ENCODE peak calls at places on chromosomes 5 and 9, in four cellular contexts. Z, J, A and I are unnamed samples.

GRCh38 chr5:59661939-59662615 is 231.4 kb downstream of the PDE4D start:
- DNase-seq in Z (no peak), J (no peak), A (no peak), I (no peak)

GRCh38 chr9:103152473-103152872 is 157.3 kb downstream of the CYLC2 start:
- DNase-seq in Z (no peak), J (no peak), A (no peak), I (no peak)

GRCh38 chr5:133049726-133050048 is 2.1 kb upstream of the HSPA4 start:
- DNase-seq in Z (no peak), J (no peak), A (no peak), I (no peak)

GRCh38 chr5:66796306-66797292 is 200.4 kb downstream of the MAST4 start:
- DNase-seq in Z (no peak), J (no peak), A (no peak), I (no peak)

GRCh38 chr9:19583890-19584289 is 175.1 kb downstream of the ACER2 start:
- DNase-seq in Z (no peak), J (no peak), A (peak; percentile 20), I (peak; percentile 5)

GRCh38 chr5:26205146-26205545 is 833.2 kb downstream of the CDH9 start:
- DNase-seq in Z (no peak), J (no peak), A (no peak), I (no peak)

GRCh38 chr5:90939208-90939607 is 380.6 kb downstream of the ADGRV1 start:
- DNase-seq in Z (no peak), J (no peak), A (no peak), I (no peak)

GRCh38 chr9:83423815-83424707 is 114.1 kb downstream of the FRMD3 start:
- DNase-seq in Z (no peak), J (no peak), A (no peak), I (no peak)

GRCh38 chr9:136318111-136318768 is 9.1 kb upstream of the GPSM1 start:
- DNase-seq in Z (no peak), J (no peak), A (no peak), I (no peak)

GRCh38 chr9:136096505-136097001 is 1.5 kb upstream of the NACC2 start:
- DNase-seq in Z (no peak), J (no peak), A (no peak), I (no peak)

GRCh38 chr5:127153031-127153430 is 79.7 kb upstream of the C5orf63 start:
- DNase-seq in Z (no peak), J (no peak), A (no peak), I (no peak)

GRCh38 chr5:135508496-135509005 is 27.2 kb downstream of the NEUROG1 start:
- DNase-seq in Z (no peak), J (no peak), A (no peak), I (no peak)

GRCh38 chr9:11312976-11313375 is 700.2 kb upstream of the PTPRD start:
- DNase-seq in Z (no peak), J (no peak), A (no peak), I (no peak)

GRCh38 chr9:130860458-130861316 is 25.6 kb downstream of the ABL1 start:
- DNase-seq in Z (no peak), J (peak; percentile 69), A (peak; percentile 67), I (no peak)

GRCh38 chr5:102453716-102454115 is 45.1 kb downstream of the SLCO6A1 start:
- DNase-seq in Z (no peak), J (no peak), A (peak; percentile 40), I (no peak)

GRCh38 chr5:121121786-121122185 is 657.7 kb downstream of the PRR16 start:
- DNase-seq in Z (no peak), J (no peak), A (no peak), I (no peak)

GRCh38 chr9:69867081-69867814 is 46.6 kb downstream of the CFAP95 start:
- DNase-seq in Z (no peak), J (no peak), A (no peak), I (no peak)

GRCh38 chr9:88680505-88681160 is 145.7 kb downstream of the NXNL2 start:
- DNase-seq in Z (no peak), J (no peak), A (no peak), I (no peak)

GRCh38 chr9:100595391-100596199 is 17.7 kb downstream of the CAVIN4 start:
- DNase-seq in Z (no peak), J (no peak), A (peak; percentile 56), I (peak; percentile 36)

GRCh38 chr9:8769153-8769552 is 969.6 kb upstream of the DMAC1 start:
- DNase-seq in Z (no peak), J (no peak), A (no peak), I (no peak)

GRCh38 chr5:135124128-135124527 is 90.1 kb upstream of the PITX1 start:
- DNase-seq in Z (no peak), J (no peak), A (no peak), I (no peak)

GRCh38 chr5:77628840-77629552 is 9.5 kb downstream of the OTP start:
- DNase-seq in Z (no peak), J (no peak), A (no peak), I (no peak)

GRCh38 chr9:18235181-18235908 is 238.6 kb upstream of the ADAMTSL1 start:
- DNase-seq in Z (no peak), J (no peak), A (no peak), I (no peak)

GRCh38 chr5:123428521-123429220 is 5.5 kb upstream of the CEP120 start:
- DNase-seq in Z (no peak), J (no peak), A (no peak), I (no peak)

GRCh38 chr9:111599948-111600343 is 499 bp upstream of the PTGR1 start:
- DNase-seq in Z (no peak), J (no peak), A (no peak), I (no peak)

GRCh38 chr9:14935099-14935710 is 25.0 kb upstream of the FREM1 start:
- DNase-seq in Z (no peak), J (no peak), A (no peak), I (no peak)

GRCh38 chr9:95097279-95097678 is 220.2 kb downstream of the FANCC start:
- DNase-seq in Z (no peak), J (no peak), A (no peak), I (no peak)

GRCh38 chr5:54651482-54652076 is 134.0 kb downstream of the SNX18 start:
- DNase-seq in Z (peak; percentile 62), J (peak; percentile 22), A (no peak), I (no peak)

GRCh38 chr5:173301695-173302545 is 26.3 kb downstream of the STC2 start:
- DNase-seq in Z (no peak), J (no peak), A (no peak), I (no peak)

GRCh38 chr9:96391021-96391765 is 7.7 kb upstream of the SLC35D2 start:
- DNase-seq in Z (no peak), J (peak; percentile 74), A (no peak), I (peak; percentile 16)

GRCh38 chr9:26723486-26723885 is 169.1 kb downstream of the CAAP1 start:
- DNase-seq in Z (no peak), J (peak; percentile 52), A (peak; percentile 4), I (peak; percentile 37)

GRCh38 chr9:4362281-4362680 is 62.4 kb upstream of the GLIS3 start:
- DNase-seq in Z (no peak), J (no peak), A (no peak), I (no peak)

GRCh38 chr5:11912-12311 is 80.1 kb upstream of the PLEKHG4B start:
- DNase-seq in Z (no peak), J (no peak), A (peak; percentile 35), I (no peak)

GRCh38 chr5:56247596-56247995 is 14.5 kb upstream of the ANKRD55 start:
- DNase-seq in Z (no peak), J (no peak), A (no peak), I (no peak)

GRCh38 chr9:87256973-87257372 is 240.7 kb upstream of the DAPK1 start:
- DNase-seq in Z (no peak), J (no peak), A (no peak), I (no peak)

DNA sequence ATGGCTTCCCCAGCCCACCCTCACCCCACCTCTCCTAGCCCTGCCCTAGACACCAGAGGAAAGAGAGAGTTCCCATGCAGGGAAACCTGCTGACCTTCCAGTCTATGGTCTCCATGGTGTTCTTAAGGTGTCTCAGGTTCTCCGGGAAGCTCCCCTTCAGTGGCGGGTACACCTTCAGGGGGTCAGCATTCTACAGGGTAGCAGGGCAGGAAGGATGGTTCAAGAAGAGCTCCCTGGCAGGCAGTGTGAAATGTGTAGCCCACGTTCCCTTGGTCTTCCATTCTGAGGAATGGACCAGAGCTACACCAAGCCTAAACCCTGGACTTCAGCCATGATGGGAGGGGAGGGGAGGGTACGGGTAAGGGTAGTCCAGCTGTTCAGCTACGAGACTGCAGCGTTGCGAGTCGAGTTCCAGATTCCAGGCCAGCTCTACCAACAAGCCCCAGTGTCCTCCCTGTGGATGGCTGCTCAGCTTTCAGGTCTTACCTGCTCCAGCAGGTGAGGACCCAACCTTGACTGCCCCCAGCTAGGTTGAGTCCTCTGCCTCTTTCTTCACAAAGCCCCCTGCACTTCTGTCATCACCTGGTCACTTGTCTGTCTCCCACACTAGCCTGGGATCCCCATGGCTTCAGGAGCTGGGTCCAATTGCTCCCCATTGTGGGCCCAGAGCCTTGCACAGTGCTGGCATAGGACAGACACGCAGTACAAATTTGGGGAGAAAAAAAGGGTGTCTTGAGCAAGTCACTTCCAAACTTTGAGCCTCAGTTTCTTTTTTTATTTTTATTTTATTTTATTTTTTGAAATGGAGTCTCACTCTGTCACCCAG is 7.5 kb downstream of the CD74 start:
- DNase-seq in Z (no peak), J (no peak), A (no peak), I (no peak)
- TF ChIP-seq POLR2A in Z (no peak), J (no peak), A (no peak), I (no peak)

GRCh38 chr9:110123364-110124095 is 84.4 kb downstream of the C9orf152 start:
- DNase-seq in Z (no peak), J (no peak), A (no peak), I (peak; percentile 28)

GRCh38 chr9:110126457-110126856 is 81.5 kb downstream of the C9orf152 start:
- DNase-seq in Z (no peak), J (no peak), A (no peak), I (no peak)

GRCh38 chr9:110125763-110126351 is 82.1 kb downstream of the C9orf152 start:
- DNase-seq in Z (no peak), J (no peak), A (peak; percentile 28), I (no peak)

GRCh38 chr9:110126986-110127864 is 80.7 kb downstream of the C9orf152 start:
- DNase-seq in Z (no peak), J (peak; percentile 42), A (no peak), I (no peak)

GRCh38 chr9:110125207-110125751 is 82.7 kb downstream of the C9orf152 start:
- DNase-seq in Z (peak; percentile 52), J (peak; percentile 93), A (no peak), I (no peak)
- TF ChIP-seq POLR2A in Z (peak; percentile 12), J (peak; percentile 63), A (no peak), I (no peak)

GRCh38 chr5:99076600-99077253 is 147.9 kb upstream of the CHD1 start:
- DNase-seq in Z (no peak), J (no peak), A (no peak), I (peak; percentile 59)
- TF ChIP-seq POLR2A in Z (no peak), J (no peak), A (no peak), I (no peak)

GRCh38 chr5:176535655-176536131 is 1.5 kb downstream of the RNF44 start:
- DNase-seq in Z (no peak), J (no peak), A (peak; percentile 58), I (peak; percentile 55)

GRCh38 chr5:176536132-176536901 is 885 bp downstream of the RNF44 start:
- DNase-seq in Z (peak; percentile 74), J (peak; percentile 85), A (peak; percentile 96), I (peak; percentile 76)

GRCh38 chr5:176537608-176538504 is 654 bp upstream of the RNF44 start:
- DNase-seq in Z (peak; percentile 98), J (peak; percentile 99), A (peak; percentile 99), I (peak; percentile 99)

GRCh38 chr5:176538505-176538806 is 1.3 kb upstream of the RNF44 start:
- DNase-seq in Z (no peak), J (no peak), A (peak; percentile 47), I (no peak)

GRCh38 chr5:176536902-176537607 is at the start of gene RNF44:
- DNase-seq in Z (peak; percentile 96), J (peak; percentile 98), A (peak; percentile 98), I (peak; percentile 98)
- TF ChIP-seq POLR2A in Z (peak; percentile 30), J (peak; percentile 80), A (peak; percentile 59), I (peak; percentile 45)

GRCh38 chr5:57650360-57651069 is 167.9 kb upstream of the ACTBL2 start:
- DNase-seq in Z (no peak), J (peak; percentile 19), A (peak; percentile 43), I (peak; percentile 48)
- TF ChIP-seq POLR2A in Z (no peak), J (no peak), A (no peak), I (no peak)